ENCODE peak calls at places on chromosomes 7 and 10, in seven cellular contexts. M, T, P, D, I, J and R are unnamed samples.

GRCh38 chr7:106384373-106384772 is 99.6 kb upstream of the NAMPT start:
- DNase-seq in M (no peak), T (no peak), P (no peak), D (no peak), I (no peak), J (no peak), R (no peak)

GRCh38 chr10:43204943-43205671 is 61.8 kb downstream of the RASGEF1A start:
- DNase-seq in M (peak), T (peak), P (peak), D (peak), I (peak), J (peak), R (peak)

GRCh38 chr10:58435297-58435696 is 50.1 kb downstream of the TFAM start:
- DNase-seq in M (no peak), T (peak), P (no peak), D (peak), I (no peak), J (peak), R (peak)

GRCh38 chr10:115833119-115833518 is 439.9 kb downstream of the GFRA1 start:
- DNase-seq in M (no peak), T (no peak), P (no peak), D (no peak), I (no peak), J (no peak), R (no peak)

GRCh38 chr10:114326794-114327193 is 77.5 kb downstream of the AFAP1L2 start:
- DNase-seq in M (no peak), T (no peak), P (no peak), D (peak), I (no peak), J (no peak), R (no peak)

GRCh38 chr7:6482743-6483119 is 35.0 kb upstream of the DAGLB start:
- DNase-seq in M (no peak), T (no peak), P (no peak), D (no peak), I (no peak), J (no peak), R (no peak)

GRCh38 chr10:71511206-71511605 is 114.5 kb downstream of the CDH23 start:
- DNase-seq in M (no peak), T (no peak), P (no peak), D (no peak), I (no peak), J (no peak), R (no peak)

GRCh38 chr10:104614245-104614831 is 26.8 kb upstream of the SORCS3 start:
- DNase-seq in M (peak), T (peak), P (no peak), D (peak), I (peak), J (peak), R (peak)

GRCh38 chr7:7620224-7620623 is 20.3 kb upstream of the UMAD1 start:
- DNase-seq in M (no peak), T (no peak), P (no peak), D (no peak), I (no peak), J (no peak), R (no peak)

GRCh38 chr7:138902156-138902555 is 79.0 kb downstream of the KIAA1549 start:
- DNase-seq in M (no peak), T (no peak), P (no peak), D (no peak), I (no peak), J (no peak), R (no peak)

GRCh38 chr10:129193148-129193547 is 273.9 kb upstream of the MGMT start:
- DNase-seq in M (no peak), T (peak), P (no peak), D (no peak), I (no peak), J (peak), R (no peak)

GRCh38 chr10:115441907-115442520 is 348.8 kb downstream of the ATRNL1 start:
- DNase-seq in M (no peak), T (no peak), P (no peak), D (no peak), I (no peak), J (no peak), R (no peak)

GRCh38 chr10:79178614-79179403 is 110.0 kb downstream of the ZMIZ1 start:
- DNase-seq in M (no peak), T (peak), P (no peak), D (no peak), I (peak), J (peak), R (no peak)

GRCh38 chr7:103613655-103614642 is 167.9 kb upstream of the SLC26A5 start:
- DNase-seq in M (no peak), T (peak), P (no peak), D (no peak), I (peak), J (peak), R (no peak)

GRCh38 chr7:88927-89921 is 103.1 kb upstream of the FAM20C start:
- DNase-seq in M (peak), T (no peak), P (peak), D (no peak), I (no peak), J (peak), R (peak)

GRCh38 chr7:150362989-150363769 is 5.4 kb upstream of the REPIN1 start:
- DNase-seq in M (no peak), T (no peak), P (peak), D (no peak), I (peak), J (no peak), R (no peak)

GRCh38 chr7:28315565-28316420 is 96.5 kb upstream of the CREB5 start:
- DNase-seq in M (no peak), T (peak), P (no peak), D (no peak), I (no peak), J (no peak), R (peak)

GRCh38 chr7:45685619-45686240 is 111.6 kb downstream of the ADCY1 start:
- DNase-seq in M (no peak), T (no peak), P (peak), D (no peak), I (no peak), J (no peak), R (no peak)

GRCh38 chr10:78405231-78405630 is 371.6 kb downstream of the RPS24 start:
- DNase-seq in M (no peak), T (no peak), P (no peak), D (no peak), I (no peak), J (no peak), R (no peak)

GRCh38 chr10:77230194-77230593 is 407.4 kb downstream of the KCNMA1 start:
- DNase-seq in M (no peak), T (no peak), P (no peak), D (no peak), I (no peak), J (no peak), R (no peak)

GRCh38 chr7:29146082-29146706 is at the start of gene CPVL:
- DNase-seq in M (peak), T (peak), P (peak), D (no peak), I (peak), J (no peak), R (peak)

GRCh38 chr7:18607025-18607424 is 111.5 kb downstream of the HDAC9 start:
- DNase-seq in M (no peak), T (peak), P (no peak), D (no peak), I (no peak), J (no peak), R (peak)

GRCh38 chr7:110839866-110840265 is 251.1 kb upstream of the LRRN3 start:
- DNase-seq in M (peak), T (peak), P (no peak), D (no peak), I (peak), J (peak), R (no peak)

GRCh38 chr10:3763852-3764625 is 21.0 kb downstream of the KLF6 start:
- DNase-seq in M (no peak), T (no peak), P (no peak), D (no peak), I (no peak), J (no peak), R (no peak)

GRCh38 chr10:120336910-120337540 is 120.0 kb upstream of the PLPP4 start:
- DNase-seq in M (peak), T (peak), P (no peak), D (peak), I (peak), J (peak), R (peak)

GRCh38 chr7:106080307-106080987 is 31.7 kb downstream of the SYPL1 start:
- DNase-seq in M (no peak), T (no peak), P (no peak), D (no peak), I (no peak), J (no peak), R (no peak)

GRCh38 chr10:55410415-55410885 is 609.4 kb upstream of the PCDH15 start:
- DNase-seq in M (peak), T (peak), P (no peak), D (no peak), I (peak), J (peak), R (no peak)

GRCh38 chr7:130278892-130279690 is 12.4 kb downstream of the CPA2 start:
- DNase-seq in M (no peak), T (no peak), P (no peak), D (no peak), I (no peak), J (peak), R (no peak)

GRCh38 chr10:94429049-94429707 is 26.8 kb downstream of the TBC1D12 start:
- DNase-seq in M (no peak), T (no peak), P (no peak), D (no peak), I (no peak), J (no peak), R (no peak)

GRCh38 chr7:44294325-44295069 is 30.9 kb downstream of the CAMK2B start:
- DNase-seq in M (no peak), T (no peak), P (peak), D (no peak), I (peak), J (no peak), R (no peak)

GRCh38 chr7:125061776-125062397 is 132.3 kb upstream of the POT1 start:
- DNase-seq in M (no peak), T (peak), P (no peak), D (no peak), I (peak), J (peak), R (peak)

GRCh38 chr10:131666091-131666490 is 234.7 kb upstream of the PPP2R2D start:
- DNase-seq in M (no peak), T (no peak), P (no peak), D (no peak), I (no peak), J (no peak), R (no peak)

GRCh38 chr7:91127974-91128373 is 136.3 kb upstream of the FZD1 start:
- DNase-seq in M (no peak), T (no peak), P (no peak), D (no peak), I (no peak), J (no peak), R (no peak)

GRCh38 chr7:27137603-27138410 is 5.7 kb downstream of the HOXA5 start:
- DNase-seq in M (no peak), T (no peak), P (no peak), D (no peak), I (no peak), J (no peak), R (no peak)

GRCh38 chr7:2637505-2638223 is 5.9 kb downstream of the TTYH3 start:
- DNase-seq in M (peak), T (no peak), P (peak), D (no peak), I (no peak), J (no peak), R (no peak)

GRCh38 chr7:2635810-2636701 is 4.3 kb downstream of the TTYH3 start:
- DNase-seq in M (no peak), T (no peak), P (peak), D (no peak), I (no peak), J (no peak), R (no peak)

GRCh38 chr7:2635148-2635668 is 3.4 kb downstream of the TTYH3 start:
- DNase-seq in M (no peak), T (no peak), P (no peak), D (no peak), I (no peak), J (no peak), R (no peak)

GRCh38 chr7:2638224-2638991 is 6.6 kb downstream of the TTYH3 start:
- DNase-seq in M (no peak), T (no peak), P (no peak), D (no peak), I (no peak), J (peak), R (no peak)

DNA sequence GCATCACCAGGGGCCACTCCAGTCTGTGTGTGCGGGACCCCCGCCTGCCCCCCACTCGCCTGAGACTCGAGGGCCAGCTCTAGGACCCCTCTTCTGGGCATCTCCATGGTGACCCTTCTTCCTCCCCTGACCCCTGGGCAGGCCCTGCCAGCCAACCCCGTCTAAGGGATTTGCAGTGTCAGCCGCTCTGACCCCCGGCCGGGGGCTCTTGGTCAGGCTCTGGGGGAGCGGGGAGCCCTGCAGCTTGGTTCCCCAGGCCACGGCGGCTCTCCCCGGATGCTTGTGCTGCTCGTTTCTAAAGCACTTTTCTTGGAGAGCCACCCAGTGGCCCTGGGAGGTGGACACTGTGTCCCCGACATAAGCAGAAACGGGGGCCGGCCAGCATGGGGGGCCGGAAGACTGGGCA is 5.3 kb downstream of the TTYH3 start:
- DNase-seq in M (no peak), T (no peak), P (no peak), D (no peak), I (no peak), J (no peak), R (no peak)
- H3K27ac ChIP-seq in M (no peak), T (no peak), P (peak), D (no peak), I (no peak), J (no peak), R (peak)

GRCh38 chr7:81138850-81139249 is 220.0 kb upstream of the SEMA3C start:
- DNase-seq in M (no peak), T (no peak), P (no peak), D (no peak), I (no peak), J (no peak), R (no peak)
- H3K27ac ChIP-seq in M (no peak), T (no peak), P (no peak), D (no peak), I (no peak), J (no peak), R (no peak)

GRCh38 chr10:47176903-47177860 is 122.8 kb upstream of the GDF10 start:
- DNase-seq in M (no peak), T (no peak), P (peak), D (no peak), I (no peak), J (peak), R (no peak)
- H3K27ac ChIP-seq in M (no peak), T (no peak), P (no peak), D (no peak), I (no peak), J (no peak), R (no peak)

DNA sequence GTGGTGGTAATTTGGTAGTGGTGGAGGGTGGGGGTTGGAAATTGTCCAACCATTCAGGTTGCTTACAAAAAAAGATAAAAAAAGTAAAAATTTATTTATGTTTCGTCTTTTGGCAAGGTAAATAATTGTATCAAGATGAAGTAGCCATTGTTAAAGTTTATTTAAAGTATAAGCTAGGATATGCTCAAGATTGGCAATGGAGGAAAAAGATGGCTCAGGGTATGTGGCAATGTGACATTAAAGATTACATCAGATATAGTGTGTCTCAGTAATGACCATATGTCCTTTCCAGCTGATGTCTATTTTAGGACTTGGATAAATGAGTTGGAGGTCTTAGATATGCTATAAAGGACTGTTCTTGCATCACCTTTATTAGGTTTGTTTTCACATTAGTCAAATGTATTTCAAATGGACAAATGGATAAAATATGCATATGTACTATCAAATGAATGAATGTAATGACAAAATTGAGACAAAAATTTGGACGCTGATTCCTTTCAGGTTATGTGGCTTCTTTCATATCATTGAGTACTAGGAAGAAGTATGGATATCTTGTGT is 60.9 kb downstream of the ST7 start:
- DNase-seq in M (no peak), T (no peak), P (no peak), D (no peak), I (no peak), J (no peak), R (no peak)
- H3K27ac ChIP-seq in M (no peak), T (no peak), P (no peak), D (no peak), I (no peak), J (peak), R (no peak)